ENCODE peak calls at places on chromosomes 7 and 10, in four cellular contexts. P, F, R and H are unnamed samples.

GRCh38 chr7:80259-81236 is 111.8 kb upstream of the FAM20C start:
- DNase-seq in P (no peak), F (no peak), R (peak; percentile 8), H (peak; percentile 70)

GRCh38 chr7:44998153-44998871 is 1.7 kb upstream of the CCM2 start:
- DNase-seq in P (no peak), F (no peak), R (no peak), H (no peak)

GRCh38 chr10:16644146-16644545 is 122.5 kb upstream of the C1QL3 start:
- DNase-seq in P (no peak), F (peak; percentile 12), R (no peak), H (no peak)

GRCh38 chr10:68154211-68154497 is 44.9 kb downstream of the MYPN start:
- DNase-seq in P (peak; percentile 41), F (peak; percentile 70), R (peak; percentile 82), H (no peak)

GRCh38 chr7:144830811-144831210 is 5.0 kb downstream of the TPK1 start:
- DNase-seq in P (no peak), F (no peak), R (no peak), H (no peak)

GRCh38 chr7:28570113-28570969 is 158.0 kb downstream of the CREB5 start:
- DNase-seq in P (no peak), F (no peak), R (no peak), H (no peak)

GRCh38 chr7:35725280-35725680 is 30.3 kb upstream of the HERPUD2 start:
- DNase-seq in P (no peak), F (no peak), R (no peak), H (no peak)

GRCh38 chr7:100418930-100419659 is 9.4 kb downstream of the ZCWPW1 start:
- DNase-seq in P (no peak), F (no peak), R (no peak), H (no peak)

GRCh38 chr7:118325450-118325808 is 100.9 kb downstream of the ANKRD7 start:
- DNase-seq in P (no peak), F (no peak), R (no peak), H (no peak)

GRCh38 chr10:51815723-51816122 is 116.3 kb upstream of the CSTF2T start:
- DNase-seq in P (no peak), F (no peak), R (no peak), H (no peak)

GRCh38 chr7:14924398-14924797 is 21.8 kb upstream of the DGKB start:
- DNase-seq in P (no peak), F (no peak), R (no peak), H (no peak)

GRCh38 chr7:542131-542934 is 22.7 kb upstream of the PDGFA start:
- DNase-seq in P (no peak), F (no peak), R (no peak), H (no peak)

GRCh38 chr7:5278781-5279180 is 4.0 kb upstream of the SLC29A4 start:
- DNase-seq in P (no peak), F (no peak), R (no peak), H (no peak)

GRCh38 chr10:32149257-32149955 is 93.2 kb upstream of the KIF5B start:
- DNase-seq in P (peak; percentile 64), F (peak; percentile 56), R (peak; percentile 92), H (no peak)

GRCh38 chr10:66321746-66322145 is 604.1 kb upstream of the LRRTM3 start:
- DNase-seq in P (no peak), F (no peak), R (no peak), H (no peak)

GRCh38 chr10:75103881-75104686 is 7.4 kb upstream of the SAMD8 start:
- DNase-seq in P (no peak), F (no peak), R (no peak), H (no peak)

GRCh38 chr10:107814865-107815487 is 650.5 kb upstream of the SORCS1 start:
- DNase-seq in P (peak; percentile 37), F (peak; percentile 86), R (peak; percentile 28), H (peak; percentile 32)

GRCh38 chr7:151699147-151699546 is 177.8 kb downstream of the PRKAG2 start:
- DNase-seq in P (no peak), F (peak; percentile 89), R (no peak), H (peak; percentile 53)

GRCh38 chr7:121500659-121501058 is 104.6 kb upstream of the FAM3C start:
- DNase-seq in P (no peak), F (no peak), R (no peak), H (no peak)

GRCh38 chr10:33749042-33749441 is 414.6 kb upstream of the NRP1 start:
- DNase-seq in P (no peak), F (no peak), R (no peak), H (no peak)

GRCh38 chr10:133276435-133277201 is at the start of gene ADAM8:
- DNase-seq in P (peak; percentile 35), F (peak; percentile 69), R (no peak), H (peak; percentile 93)

GRCh38 chr10:67837519-67838314 is at the start of gene DNAJC12:
- DNase-seq in P (no peak), F (peak; percentile 46), R (no peak), H (no peak)

GRCh38 chr10:3525832-3526449 is 259.1 kb downstream of the KLF6 start:
- DNase-seq in P (peak; percentile 39), F (peak; percentile 50), R (peak; percentile 72), H (no peak)

GRCh38 chr7:34091330-34091917 is 186.1 kb downstream of the BMPER start:
- DNase-seq in P (peak; percentile 18), F (peak; percentile 62), R (no peak), H (no peak)

GRCh38 chr10:74177140-74177677 is 26.2 kb downstream of the ADK start:
- DNase-seq in P (peak; percentile 57), F (peak; percentile 46), R (peak; percentile 58), H (peak; percentile 83)

GRCh38 chr10:12241810-12242529 is 46.0 kb downstream of the CDC123 start:
- DNase-seq in P (no peak), F (no peak), R (no peak), H (no peak)

GRCh38 chr7:111229951-111230350 is 139.0 kb downstream of the LRRN3 start:
- DNase-seq in P (no peak), F (peak; percentile 16), R (no peak), H (no peak)

DNA sequence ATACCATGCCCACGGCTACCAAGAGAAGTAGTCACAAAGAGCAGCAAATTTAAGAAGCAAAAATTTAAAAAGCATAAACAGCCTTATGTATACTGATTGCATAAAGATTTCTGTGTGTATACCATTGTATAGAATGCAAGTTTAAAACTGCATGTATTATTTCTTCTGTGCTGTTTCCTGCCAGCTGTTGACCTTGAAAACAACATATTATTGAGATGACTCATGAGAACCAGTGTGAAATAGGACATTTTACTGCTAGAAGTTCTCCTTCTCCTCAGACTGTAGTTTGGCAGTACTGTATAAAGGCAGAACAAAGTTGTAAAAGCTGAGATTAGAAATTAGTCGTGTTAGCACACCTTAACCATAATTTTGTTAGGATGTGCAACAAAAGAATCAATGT is 42.3 kb upstream of the SGCE start:
- DNase-seq in P (no peak), F (peak; percentile 68), R (no peak), H (no peak)
- H3K4me1 ChIP-seq in P (peaks cover 13% of the 10 kb centered on the region), F (no peaks in the 10 kb centered on the region), R (peaks cover 20% of the 10 kb centered on the region), H (peaks cover 8% of the 10 kb centered on the region)

GRCh38 chr10:103910442-103911000 is 7.5 kb downstream of the STN1 start:
- DNase-seq in P (no peak), F (no peak), R (no peak), H (no peak)
- H3K4me1 ChIP-seq in P (peaks cover 34% of the 10 kb centered on the region), F (peaks cover 2% of the 10 kb centered on the region), R (peaks cover 34% of the 10 kb centered on the region), H (peaks cover 81% of the 10 kb centered on the region)

GRCh38 chr7:103499976-103500375 is 54.0 kb upstream of the SLC26A5 start:
- DNase-seq in P (no peak), F (no peak), R (no peak), H (no peak)
- H3K4me1 ChIP-seq in P (no peaks in the 10 kb centered on the region), F (no peaks in the 10 kb centered on the region), R (no peaks in the 10 kb centered on the region), H (no peaks in the 10 kb centered on the region)

GRCh38 chr10:28561531-28561930 is 28.6 kb downstream of the WAC start:
- DNase-seq in P (no peak), F (peak; percentile 51), R (no peak), H (no peak)
- H3K4me1 ChIP-seq in P (peaks cover 52% of the 10 kb centered on the region), F (peaks cover 20% of the 10 kb centered on the region), R (peaks cover 76% of the 10 kb centered on the region), H (peaks cover 29% of the 10 kb centered on the region)